ENCODE peak calls at places on chromosome 17, in four cellular contexts. H, U, A and Z are unnamed samples.

GRCh38 chr17:69485901-69486643 is 71.6 kb downstream of the MAP2K6 start:
- DNase-seq in H (peak; percentile 30), U (no peak), A (no peak), Z (no peak)

GRCh38 chr17:74777884-74778490 is 1.8 kb upstream of the NAT9 start:
- DNase-seq in U (no peak), A (no peak), H (no peak), Z (no peak)

GRCh38 chr17:61997649-61998048 is 67.4 kb downstream of the MED13 start:
- DNase-seq in H (no peak), A (no peak), U (no peak), Z (no peak)

GRCh38 chr17:32627233-32628008 is 140.6 kb downstream of the CDK5R1 start:
- DNase-seq in H (no peak), U (no peak), A (peak; percentile 65), Z (no peak)

GRCh38 chr17:71412803-71413202 is 708.0 kb upstream of the SOX9 start:
- DNase-seq in U (peak; percentile 94), H (peak; percentile 63), A (no peak), Z (no peak)

GRCh38 chr17:17351356-17351891 is 48.3 kb downstream of the NT5M start:
- DNase-seq in A (no peak), H (no peak), U (no peak), Z (peak; percentile 7)

GRCh38 chr17:26809033-26809432 is 484.9 kb upstream of the WSB1 start:
- DNase-seq in A (no peak), U (peak; percentile 10), H (peak; percentile 10), Z (no peak)

GRCh38 chr17:4986403-4986802 is 1.1 kb downstream of the CAMTA2 start:
- DNase-seq in H (peak; percentile 20), U (no peak), A (no peak), Z (no peak)

GRCh38 chr17:1590747-1591473 is 28.3 kb upstream of the PITPNA start:
- DNase-seq in A (no peak), H (no peak), U (no peak), Z (no peak)

GRCh38 chr17:20068445-20068844 is 59.3 kb downstream of the SPECC1 start:
- DNase-seq in H (no peak), A (no peak), U (no peak), Z (no peak)

GRCh38 chr17:28760987-28761562 is 17.3 kb downstream of the TRAF4 start:
- DNase-seq in U (no peak), H (peak; percentile 25), A (no peak), Z (no peak)

GRCh38 chr17:80888276-80889160 is 103.1 kb upstream of the CHMP6 start:
- DNase-seq in A (no peak), U (no peak), H (no peak), Z (no peak)

GRCh38 chr17:8712698-8713097 is 31.9 kb downstream of the CCDC42 start:
- DNase-seq in U (no peak), A (no peak), H (no peak), Z (no peak)

GRCh38 chr17:60792250-60792898 is 114.7 kb downstream of the BCAS3 start:
- DNase-seq in A (no peak), U (no peak), H (no peak), Z (no peak)

GRCh38 chr17:77637807-77638182 is 320.7 kb upstream of the TNRC6C start:
- DNase-seq in U (no peak), H (no peak), A (peak; percentile 83), Z (no peak)

GRCh38 chr17:76506408-76507328 is 5.4 kb upstream of the RHBDF2 start:
- DNase-seq in H (peak; percentile 85), A (peak; percentile 94), U (no peak), Z (peak; percentile 87)

GRCh38 chr17:10192963-10193362 is 5.4 kb downstream of the GAS7 start:
- DNase-seq in U (peak; percentile 11), A (no peak), H (no peak), Z (no peak)

GRCh38 chr17:61371606-61372005 is 28.0 kb upstream of the TBX2 start:
- DNase-seq in A (no peak), H (no peak), U (no peak), Z (no peak)

GRCh38 chr17:19004601-19005441 is at the start of gene FAM83G:
- DNase-seq in H (peak; percentile 84), A (peak; percentile 75), U (no peak), Z (peak; percentile 94)

GRCh38 chr17:66578781-66579489 is 256.0 kb upstream of the CACNG5 start:
- DNase-seq in H (peak; percentile 5), A (peak; percentile 52), U (no peak), Z (no peak)

GRCh38 chr17:53142890-53143289 is 679.8 kb upstream of the KIF2B start:
- DNase-seq in A (no peak), H (no peak), U (no peak), Z (no peak)

GRCh38 chr17:79242873-79243602 is 168.4 kb downstream of the ENGASE start:
- DNase-seq in U (no peak), A (no peak), H (peak; percentile 34), Z (no peak)

GRCh38 chr17:42866216-42866615 is 15.2 kb downstream of the AOC3 start:
- DNase-seq in U (no peak), A (no peak), H (no peak), Z (no peak)

GRCh38 chr17:9237661-9238301 is 216.5 kb downstream of the NTN1 start:
- DNase-seq in U (no peak), H (no peak), A (peak; percentile 71), Z (no peak)

GRCh38 chr17:61218438-61218837 is 181.2 kb upstream of the TBX2 start:
- DNase-seq in H (peak; percentile 29), A (no peak), U (peak; percentile 30), Z (no peak)

GRCh38 chr17:58452738-58453137 is 35.4 kb upstream of the RNF43 start:
- DNase-seq in A (no peak), H (no peak), U (no peak), Z (no peak)

GRCh38 chr17:29682054-29682453 is 59.3 kb upstream of the CORO6 start:
- DNase-seq in A (no peak), H (peak; percentile 27), U (no peak), Z (no peak)

GRCh38 chr17:3512512-3513171 is 36.8 kb downstream of the ASPA start:
- DNase-seq in U (no peak), H (no peak), A (peak; percentile 79), Z (no peak)

GRCh38 chr17:38703742-38704644 is 1.1 kb upstream of the MLLT6 start:
- DNase-seq in U (no peak), A (peak; percentile 85), H (peak; percentile 96), Z (peak; percentile 90)

GRCh38 chr17:77036841-77037381 is 103.9 kb upstream of the SEC14L1 start:
- DNase-seq in U (no peak), A (no peak), H (peak; percentile 19), Z (no peak)

GRCh38 chr17:75242461-75243042 is 18.9 kb downstream of the GGA3 start:
- DNase-seq in A (no peak), U (no peak), H (no peak), Z (no peak)